ENCODE peak calls at places on chromosomes 12 and 14, in eight cellular contexts. One of them, this sample, is unnamed.

GRCh38 chr14:90487031-90487430 is 90.2 kb downstream of the CALM1 start:
- DNase-seq in islet precursor cell: no peak
- DNase-seq in T-helper 2 cell treated with Interferon-gamma antibody and Interleukin-4, amounts not matched to agents 5 μg/mL and 100 μg/mL, for 36 hours: no peak
- DNase-seq in Calu3: no peak
- DNase-seq in Caki2: no peak
- DNase-seq in GM20000: no peak
- DNase-seq in KBM-7: peak
- DNase-seq in activated CD4-positive, alpha-beta T cell treated with anti-CD3 and anti-CD28 coated beads for 24 hours: no peak
- DNase-seq in this sample: peak

GRCh38 chr12:29168000-29168399 is 18.9 kb downstream of the FAR2 start:
- DNase-seq in islet precursor cell: no peak
- DNase-seq in T-helper 2 cell treated with Interferon-gamma antibody and Interleukin-4, amounts not matched to agents 5 μg/mL and 100 μg/mL, for 36 hours: no peak
- DNase-seq in Calu3: no peak
- DNase-seq in Caki2: no peak
- DNase-seq in GM20000: no peak
- DNase-seq in KBM-7: no peak
- DNase-seq in activated CD4-positive, alpha-beta T cell treated with anti-CD3 and anti-CD28 coated beads for 24 hours: no peak
- DNase-seq in this sample: no peak

GRCh38 chr12:70487440-70487839 is 121.3 kb downstream of the KCNMB4 start:
- DNase-seq in islet precursor cell: no peak
- DNase-seq in T-helper 2 cell treated with Interferon-gamma antibody and Interleukin-4, amounts not matched to agents 5 μg/mL and 100 μg/mL, for 36 hours: no peak
- DNase-seq in Calu3: no peak
- DNase-seq in Caki2: no peak
- DNase-seq in GM20000: no peak
- DNase-seq in KBM-7: no peak
- DNase-seq in activated CD4-positive, alpha-beta T cell treated with anti-CD3 and anti-CD28 coated beads for 24 hours: no peak
- DNase-seq in this sample: no peak

GRCh38 chr12:52390739-52391617 is 5.5 kb upstream of the KRT84 start:
- DNase-seq in islet precursor cell: peak
- DNase-seq in T-helper 2 cell treated with Interferon-gamma antibody and Interleukin-4, amounts not matched to agents 5 μg/mL and 100 μg/mL, for 36 hours: no peak
- DNase-seq in Calu3: peak
- DNase-seq in Caki2: no peak
- DNase-seq in GM20000: no peak
- DNase-seq in KBM-7: peak
- DNase-seq in activated CD4-positive, alpha-beta T cell treated with anti-CD3 and anti-CD28 coated beads for 24 hours: no peak
- DNase-seq in this sample: peak

GRCh38 chr14:70916300-70916699 is 9.0 kb downstream of the PCNX1 start:
- DNase-seq in islet precursor cell: no peak
- DNase-seq in T-helper 2 cell treated with Interferon-gamma antibody and Interleukin-4, amounts not matched to agents 5 μg/mL and 100 μg/mL, for 36 hours: no peak
- DNase-seq in Calu3: no peak
- DNase-seq in Caki2: no peak
- DNase-seq in GM20000: no peak
- DNase-seq in KBM-7: no peak
- DNase-seq in activated CD4-positive, alpha-beta T cell treated with anti-CD3 and anti-CD28 coated beads for 24 hours: no peak
- DNase-seq in this sample: no peak

GRCh38 chr14:90607141-90607540 is 209.1 kb downstream of the TTC7B start:
- DNase-seq in islet precursor cell: no peak
- DNase-seq in T-helper 2 cell treated with Interferon-gamma antibody and Interleukin-4, amounts not matched to agents 5 μg/mL and 100 μg/mL, for 36 hours: no peak
- DNase-seq in Calu3: no peak
- DNase-seq in Caki2: no peak
- DNase-seq in GM20000: no peak
- DNase-seq in KBM-7: no peak
- DNase-seq in activated CD4-positive, alpha-beta T cell treated with anti-CD3 and anti-CD28 coated beads for 24 hours: no peak
- DNase-seq in this sample: no peak

GRCh38 chr12:107404981-107405380 is 280.6 kb upstream of the PWP1 start:
- DNase-seq in islet precursor cell: peak
- DNase-seq in T-helper 2 cell treated with Interferon-gamma antibody and Interleukin-4, amounts not matched to agents 5 μg/mL and 100 μg/mL, for 36 hours: peak
- DNase-seq in Calu3: peak
- DNase-seq in Caki2: no peak
- DNase-seq in GM20000: peak
- DNase-seq in KBM-7: peak
- DNase-seq in activated CD4-positive, alpha-beta T cell treated with anti-CD3 and anti-CD28 coated beads for 24 hours: peak
- DNase-seq in this sample: no peak

GRCh38 chr14:61178226-61179060 is 102.7 kb downstream of the TMEM30B start:
- DNase-seq in islet precursor cell: peak
- DNase-seq in T-helper 2 cell treated with Interferon-gamma antibody and Interleukin-4, amounts not matched to agents 5 μg/mL and 100 μg/mL, for 36 hours: peak
- DNase-seq in Calu3: peak
- DNase-seq in Caki2: peak
- DNase-seq in GM20000: no peak
- DNase-seq in KBM-7: no peak
- DNase-seq in activated CD4-positive, alpha-beta T cell treated with anti-CD3 and anti-CD28 coated beads for 24 hours: peak
- DNase-seq in this sample: peak

GRCh38 chr12:65930114-65930828 is 106.0 kb downstream of the HMGA2 start:
- DNase-seq in islet precursor cell: no peak
- DNase-seq in T-helper 2 cell treated with Interferon-gamma antibody and Interleukin-4, amounts not matched to agents 5 μg/mL and 100 μg/mL, for 36 hours: no peak
- DNase-seq in Calu3: no peak
- DNase-seq in Caki2: no peak
- DNase-seq in GM20000: no peak
- DNase-seq in KBM-7: no peak
- DNase-seq in activated CD4-positive, alpha-beta T cell treated with anti-CD3 and anti-CD28 coated beads for 24 hours: no peak
- DNase-seq in this sample: no peak

GRCh38 chr12:26119391-26119981 is 5.4 kb downstream of the BHLHE41 start:
- DNase-seq in islet precursor cell: no peak
- DNase-seq in T-helper 2 cell treated with Interferon-gamma antibody and Interleukin-4, amounts not matched to agents 5 μg/mL and 100 μg/mL, for 36 hours: no peak
- DNase-seq in Calu3: peak
- DNase-seq in Caki2: peak
- DNase-seq in GM20000: peak
- DNase-seq in KBM-7: peak
- DNase-seq in activated CD4-positive, alpha-beta T cell treated with anti-CD3 and anti-CD28 coated beads for 24 hours: no peak
- DNase-seq in this sample: no peak

GRCh38 chr12:12010277-12011031 is 60.3 kb upstream of the BCL2L14 start:
- DNase-seq in islet precursor cell: peak
- DNase-seq in T-helper 2 cell treated with Interferon-gamma antibody and Interleukin-4, amounts not matched to agents 5 μg/mL and 100 μg/mL, for 36 hours: peak
- DNase-seq in Calu3: no peak
- DNase-seq in Caki2: no peak
- DNase-seq in GM20000: peak
- DNase-seq in KBM-7: peak
- DNase-seq in activated CD4-positive, alpha-beta T cell treated with anti-CD3 and anti-CD28 coated beads for 24 hours: no peak
- DNase-seq in this sample: peak

GRCh38 chr12:129789921-129790320 is 113.9 kb downstream of the TMEM132D start:
- DNase-seq in islet precursor cell: no peak
- DNase-seq in T-helper 2 cell treated with Interferon-gamma antibody and Interleukin-4, amounts not matched to agents 5 μg/mL and 100 μg/mL, for 36 hours: no peak
- DNase-seq in Calu3: no peak
- DNase-seq in Caki2: no peak
- DNase-seq in GM20000: no peak
- DNase-seq in KBM-7: no peak
- DNase-seq in activated CD4-positive, alpha-beta T cell treated with anti-CD3 and anti-CD28 coated beads for 24 hours: no peak
- DNase-seq in this sample: no peak

GRCh38 chr12:65522956-65523857 is 244.7 kb downstream of the MSRB3 start:
- DNase-seq in islet precursor cell: peak
- DNase-seq in T-helper 2 cell treated with Interferon-gamma antibody and Interleukin-4, amounts not matched to agents 5 μg/mL and 100 μg/mL, for 36 hours: no peak
- DNase-seq in Calu3: no peak
- DNase-seq in Caki2: no peak
- DNase-seq in GM20000: no peak
- DNase-seq in KBM-7: no peak
- DNase-seq in activated CD4-positive, alpha-beta T cell treated with anti-CD3 and anti-CD28 coated beads for 24 hours: no peak
- DNase-seq in this sample: no peak

GRCh38 chr12:50720085-50720484 is 43.8 kb upstream of the ATF1 start:
- DNase-seq in islet precursor cell: no peak
- DNase-seq in T-helper 2 cell treated with Interferon-gamma antibody and Interleukin-4, amounts not matched to agents 5 μg/mL and 100 μg/mL, for 36 hours: no peak
- DNase-seq in Calu3: no peak
- DNase-seq in Caki2: no peak
- DNase-seq in GM20000: no peak
- DNase-seq in KBM-7: no peak
- DNase-seq in activated CD4-positive, alpha-beta T cell treated with anti-CD3 and anti-CD28 coated beads for 24 hours: no peak
- DNase-seq in this sample: no peak

GRCh38 chr14:95460647-95461478 is 55.6 kb downstream of the SYNE3 start:
- DNase-seq in islet precursor cell: peak
- DNase-seq in T-helper 2 cell treated with Interferon-gamma antibody and Interleukin-4, amounts not matched to agents 5 μg/mL and 100 μg/mL, for 36 hours: no peak
- DNase-seq in Calu3: peak
- DNase-seq in Caki2: peak
- DNase-seq in GM20000: no peak
- DNase-seq in KBM-7: no peak
- DNase-seq in activated CD4-positive, alpha-beta T cell treated with anti-CD3 and anti-CD28 coated beads for 24 hours: no peak
- DNase-seq in this sample: peak

GRCh38 chr12:88578274-88578673 is 2.0 kb downstream of the KITLG start:
- DNase-seq in islet precursor cell: peak
- DNase-seq in T-helper 2 cell treated with Interferon-gamma antibody and Interleukin-4, amounts not matched to agents 5 μg/mL and 100 μg/mL, for 36 hours: no peak
- DNase-seq in Calu3: no peak
- DNase-seq in Caki2: peak
- DNase-seq in GM20000: no peak
- DNase-seq in KBM-7: no peak
- DNase-seq in activated CD4-positive, alpha-beta T cell treated with anti-CD3 and anti-CD28 coated beads for 24 hours: no peak
- DNase-seq in this sample: no peak

GRCh38 chr12:6058481-6059161 is 65.8 kb downstream of the VWF start:
- DNase-seq in islet precursor cell: no peak
- DNase-seq in T-helper 2 cell treated with Interferon-gamma antibody and Interleukin-4, amounts not matched to agents 5 μg/mL and 100 μg/mL, for 36 hours: no peak
- DNase-seq in Calu3: no peak
- DNase-seq in Caki2: no peak
- DNase-seq in GM20000: no peak
- DNase-seq in KBM-7: no peak
- DNase-seq in activated CD4-positive, alpha-beta T cell treated with anti-CD3 and anti-CD28 coated beads for 24 hours: no peak
- DNase-seq in this sample: no peak

GRCh38 chr14:33564774-33565630 is 385.9 kb downstream of the EGLN3 start:
- DNase-seq in islet precursor cell: peak
- DNase-seq in T-helper 2 cell treated with Interferon-gamma antibody and Interleukin-4, amounts not matched to agents 5 μg/mL and 100 μg/mL, for 36 hours: no peak
- DNase-seq in Calu3: no peak
- DNase-seq in Caki2: peak
- DNase-seq in GM20000: peak
- DNase-seq in KBM-7: peak
- DNase-seq in activated CD4-positive, alpha-beta T cell treated with anti-CD3 and anti-CD28 coated beads for 24 hours: no peak
- DNase-seq in this sample: no peak

GRCh38 chr12:57586832-57587429 is 4.1 kb upstream of the PIP4K2C start:
- DNase-seq in islet precursor cell: no peak
- DNase-seq in T-helper 2 cell treated with Interferon-gamma antibody and Interleukin-4, amounts not matched to agents 5 μg/mL and 100 μg/mL, for 36 hours: no peak
- DNase-seq in Calu3: no peak
- DNase-seq in Caki2: no peak
- DNase-seq in GM20000: no peak
- DNase-seq in KBM-7: no peak
- DNase-seq in activated CD4-positive, alpha-beta T cell treated with anti-CD3 and anti-CD28 coated beads for 24 hours: no peak
- DNase-seq in this sample: no peak

GRCh38 chr14:93027810-93028723 is 87.7 kb downstream of the ITPK1 start:
- DNase-seq in islet precursor cell: no peak
- DNase-seq in T-helper 2 cell treated with Interferon-gamma antibody and Interleukin-4, amounts not matched to agents 5 μg/mL and 100 μg/mL, for 36 hours: no peak
- DNase-seq in Calu3: no peak
- DNase-seq in Caki2: peak
- DNase-seq in GM20000: no peak
- DNase-seq in KBM-7: no peak
- DNase-seq in activated CD4-positive, alpha-beta T cell treated with anti-CD3 and anti-CD28 coated beads for 24 hours: no peak
- DNase-seq in this sample: no peak

GRCh38 chr14:20934148-20934762 is 21.0 kb upstream of the RNASE2 start:
- DNase-seq in islet precursor cell: peak
- DNase-seq in T-helper 2 cell treated with Interferon-gamma antibody and Interleukin-4, amounts not matched to agents 5 μg/mL and 100 μg/mL, for 36 hours: no peak
- DNase-seq in Calu3: peak
- DNase-seq in Caki2: no peak
- DNase-seq in GM20000: peak
- DNase-seq in KBM-7: no peak
- DNase-seq in activated CD4-positive, alpha-beta T cell treated with anti-CD3 and anti-CD28 coated beads for 24 hours: peak
- DNase-seq in this sample: no peak

GRCh38 chr12:15701212-15701611 is 88.0 kb downstream of the EPS8 start:
- DNase-seq in islet precursor cell: no peak
- DNase-seq in T-helper 2 cell treated with Interferon-gamma antibody and Interleukin-4, amounts not matched to agents 5 μg/mL and 100 μg/mL, for 36 hours: peak
- DNase-seq in Calu3: no peak
- DNase-seq in Caki2: no peak
- DNase-seq in GM20000: no peak
- DNase-seq in KBM-7: no peak
- DNase-seq in activated CD4-positive, alpha-beta T cell treated with anti-CD3 and anti-CD28 coated beads for 24 hours: no peak
- DNase-seq in this sample: no peak

GRCh38 chr14:32417956-32418552 is 89.0 kb downstream of the AKAP6 start:
- DNase-seq in islet precursor cell: no peak
- DNase-seq in T-helper 2 cell treated with Interferon-gamma antibody and Interleukin-4, amounts not matched to agents 5 μg/mL and 100 μg/mL, for 36 hours: no peak
- DNase-seq in Calu3: peak
- DNase-seq in Caki2: peak
- DNase-seq in GM20000: no peak
- DNase-seq in KBM-7: no peak
- DNase-seq in activated CD4-positive, alpha-beta T cell treated with anti-CD3 and anti-CD28 coated beads for 24 hours: no peak
- DNase-seq in this sample: peak

GRCh38 chr14:34027990-34028490 is 77.2 kb upstream of the EGLN3 start:
- DNase-seq in islet precursor cell: no peak
- DNase-seq in T-helper 2 cell treated with Interferon-gamma antibody and Interleukin-4, amounts not matched to agents 5 μg/mL and 100 μg/mL, for 36 hours: no peak
- DNase-seq in Calu3: no peak
- DNase-seq in Caki2: no peak
- DNase-seq in GM20000: no peak
- DNase-seq in KBM-7: no peak
- DNase-seq in activated CD4-positive, alpha-beta T cell treated with anti-CD3 and anti-CD28 coated beads for 24 hours: no peak
- DNase-seq in this sample: no peak

GRCh38 chr14:99946652-99947489 is 118.4 kb upstream of the EVL start:
- DNase-seq in islet precursor cell: no peak
- DNase-seq in T-helper 2 cell treated with Interferon-gamma antibody and Interleukin-4, amounts not matched to agents 5 μg/mL and 100 μg/mL, for 36 hours: peak
- DNase-seq in Calu3: peak
- DNase-seq in Caki2: peak
- DNase-seq in GM20000: peak
- DNase-seq in KBM-7: peak
- DNase-seq in activated CD4-positive, alpha-beta T cell treated with anti-CD3 and anti-CD28 coated beads for 24 hours: peak
- DNase-seq in this sample: no peak

GRCh38 chr12:132296063-132296462 is 33.3 kb downstream of the GALNT9 start:
- DNase-seq in islet precursor cell: no peak
- DNase-seq in T-helper 2 cell treated with Interferon-gamma antibody and Interleukin-4, amounts not matched to agents 5 μg/mL and 100 μg/mL, for 36 hours: no peak
- DNase-seq in Calu3: no peak
- DNase-seq in Caki2: no peak
- DNase-seq in GM20000: no peak
- DNase-seq in KBM-7: no peak
- DNase-seq in activated CD4-positive, alpha-beta T cell treated with anti-CD3 and anti-CD28 coated beads for 24 hours: no peak
- DNase-seq in this sample: no peak

GRCh38 chr14:93100570-93100969 is 15.2 kb downstream of the ITPK1 start:
- DNase-seq in islet precursor cell: no peak
- DNase-seq in T-helper 2 cell treated with Interferon-gamma antibody and Interleukin-4, amounts not matched to agents 5 μg/mL and 100 μg/mL, for 36 hours: no peak
- DNase-seq in Calu3: no peak
- DNase-seq in Caki2: no peak
- DNase-seq in GM20000: no peak
- DNase-seq in KBM-7: no peak
- DNase-seq in activated CD4-positive, alpha-beta T cell treated with anti-CD3 and anti-CD28 coated beads for 24 hours: no peak
- DNase-seq in this sample: no peak

GRCh38 chr12:104372048-104372720 is 68.6 kb downstream of the EID3 start:
- DNase-seq in islet precursor cell: peak
- DNase-seq in T-helper 2 cell treated with Interferon-gamma antibody and Interleukin-4, amounts not matched to agents 5 μg/mL and 100 μg/mL, for 36 hours: peak
- DNase-seq in Calu3: no peak
- DNase-seq in Caki2: no peak
- DNase-seq in GM20000: no peak
- DNase-seq in KBM-7: peak
- DNase-seq in activated CD4-positive, alpha-beta T cell treated with anti-CD3 and anti-CD28 coated beads for 24 hours: no peak
- DNase-seq in this sample: no peak

GRCh38 chr12:30827406-30828055 is 72.8 kb upstream of the CAPRIN2 start:
- DNase-seq in islet precursor cell: peak
- DNase-seq in T-helper 2 cell treated with Interferon-gamma antibody and Interleukin-4, amounts not matched to agents 5 μg/mL and 100 μg/mL, for 36 hours: no peak
- DNase-seq in Calu3: no peak
- DNase-seq in Caki2: no peak
- DNase-seq in GM20000: no peak
- DNase-seq in KBM-7: no peak
- DNase-seq in activated CD4-positive, alpha-beta T cell treated with anti-CD3 and anti-CD28 coated beads for 24 hours: no peak
- DNase-seq in this sample: no peak

GRCh38 chr14:102590667-102591099 is 1.8 kb upstream of the RCOR1 start:
- DNase-seq in islet precursor cell: peak
- DNase-seq in T-helper 2 cell treated with Interferon-gamma antibody and Interleukin-4, amounts not matched to agents 5 μg/mL and 100 μg/mL, for 36 hours: no peak
- DNase-seq in Calu3: peak
- DNase-seq in Caki2: peak
- DNase-seq in GM20000: no peak
- DNase-seq in KBM-7: no peak
- DNase-seq in activated CD4-positive, alpha-beta T cell treated with anti-CD3 and anti-CD28 coated beads for 24 hours: no peak
- DNase-seq in this sample: peak

GRCh38 chr14:81565441-81566290 is 32.0 kb upstream of the SEL1L start:
- DNase-seq in islet precursor cell: no peak
- DNase-seq in T-helper 2 cell treated with Interferon-gamma antibody and Interleukin-4, amounts not matched to agents 5 μg/mL and 100 μg/mL, for 36 hours: no peak
- DNase-seq in Calu3: peak
- DNase-seq in Caki2: no peak
- DNase-seq in GM20000: peak
- DNase-seq in KBM-7: peak
- DNase-seq in activated CD4-positive, alpha-beta T cell treated with anti-CD3 and anti-CD28 coated beads for 24 hours: no peak
- DNase-seq in this sample: no peak

GRCh38 chr12:92297932-92298681 is 152.5 kb upstream of the BTG1 start:
- DNase-seq in islet precursor cell: no peak
- DNase-seq in T-helper 2 cell treated with Interferon-gamma antibody and Interleukin-4, amounts not matched to agents 5 μg/mL and 100 μg/mL, for 36 hours: peak
- DNase-seq in Calu3: no peak
- DNase-seq in Caki2: no peak
- DNase-seq in GM20000: peak
- DNase-seq in KBM-7: no peak
- DNase-seq in activated CD4-positive, alpha-beta T cell treated with anti-CD3 and anti-CD28 coated beads for 24 hours: no peak
- DNase-seq in this sample: peak

GRCh38 chr14:102510616-102511520 is 1.3 kb upstream of the ANKRD9 start:
- DNase-seq in islet precursor cell: peak
- DNase-seq in T-helper 2 cell treated with Interferon-gamma antibody and Interleukin-4, amounts not matched to agents 5 μg/mL and 100 μg/mL, for 36 hours: peak
- DNase-seq in Calu3: peak
- DNase-seq in Caki2: no peak
- DNase-seq in GM20000: no peak
- DNase-seq in KBM-7: peak
- DNase-seq in activated CD4-positive, alpha-beta T cell treated with anti-CD3 and anti-CD28 coated beads for 24 hours: no peak
- DNase-seq in this sample: peak

GRCh38 chr14:103897075-103897947 is 30.9 kb upstream of the TDRD9 start:
- DNase-seq in islet precursor cell: no peak
- DNase-seq in T-helper 2 cell treated with Interferon-gamma antibody and Interleukin-4, amounts not matched to agents 5 μg/mL and 100 μg/mL, for 36 hours: no peak
- DNase-seq in Calu3: peak
- DNase-seq in Caki2: peak
- DNase-seq in GM20000: peak
- DNase-seq in KBM-7: no peak
- DNase-seq in activated CD4-positive, alpha-beta T cell treated with anti-CD3 and anti-CD28 coated beads for 24 hours: no peak
- DNase-seq in this sample: peak

This sample was measured in mucosa of gallbladder.